ENCODE peak calls at places on chromosome 16, in six cellular contexts. K, L, T, J, S and O are unnamed samples.

GRCh38 chr16:85912271-85912974 is 13.5 kb downstream of the IRF8 start:
- DNase-seq in S (no peak), L (peak; percentile 70), J (no peak), T (peak; percentile 36), K (peak; percentile 51), O (no peak)

GRCh38 chr16:70695351-70696070 is 9.7 kb upstream of the MTSS2 start:
- DNase-seq in J (no peak), T (no peak), S (no peak), K (no peak), L (peak; percentile 49), O (no peak)

GRCh38 chr16:10168258-10168657 is 14.0 kb downstream of the GRIN2A start:
- DNase-seq in K (no peak), T (no peak), L (peak; percentile 71), S (peak; percentile 51), J (no peak), O (no peak)

GRCh38 chr16:72502654-72503005 is 330.7 kb upstream of the PMFBP1 start:
- DNase-seq in S (no peak), T (no peak), J (no peak), L (no peak), K (no peak), O (no peak)

GRCh38 chr16:10889880-10890279 is 12.9 kb downstream of the CIITA start:
- DNase-seq in J (no peak), K (no peak), L (no peak), T (no peak), S (no peak), O (no peak)

GRCh38 chr16:73433493-73434307 is 385.8 kb upstream of the ZFHX3 start:
- DNase-seq in K (no peak), L (no peak), J (no peak), S (no peak), T (no peak), O (no peak)

GRCh38 chr16:5670198-5670597 is 572.6 kb upstream of the EEF2KMT start:
- DNase-seq in L (no peak), J (no peak), T (no peak), K (no peak), S (no peak), O (no peak)

GRCh38 chr16:77059441-77059840 is 131.5 kb upstream of the MON1B start:
- DNase-seq in S (no peak), T (no peak), J (no peak), K (no peak), L (no peak), O (no peak)

GRCh38 chr16:31474778-31475738 is 3.1 kb downstream of the TGFB1I1 start:
- DNase-seq in L (no peak), S (no peak), J (no peak), T (no peak), K (no peak), O (no peak)

GRCh38 chr16:15951852-15952251 is 2.4 kb downstream of the ABCC1 start:
- DNase-seq in L (no peak), S (no peak), J (no peak), K (no peak), T (no peak), O (no peak)

GRCh38 chr16:88957456-88957767 is 19.6 kb downstream of the CBFA2T3 start:
- DNase-seq in J (no peak), T (no peak), L (no peak), S (no peak), K (no peak), O (no peak)

GRCh38 chr16:13554020-13554419 is 365.9 kb upstream of the ERCC4 start:
- DNase-seq in T (no peak), L (no peak), K (no peak), S (no peak), J (no peak), O (no peak)

GRCh38 chr16:4846503-4846900 is 586 bp downstream of the GLYR1 start:
- DNase-seq in L (peak; percentile 56), S (peak; percentile 62), K (peak; percentile 47), J (no peak), T (peak; percentile 55), O (no peak)

GRCh38 chr16:28836761-28837064 is 9.4 kb downstream of the TUFM start:
- DNase-seq in S (no peak), L (no peak), T (no peak), J (no peak), K (no peak), O (no peak)

GRCh38 chr16:57023541-57024249 is 34.3 kb downstream of the NLRC5 start:
- DNase-seq in K (no peak), L (no peak), S (no peak), J (peak; percentile 42), T (no peak), O (no peak)

GRCh38 chr16:17370233-17371013 is 100.3 kb downstream of the XYLT1 start:
- DNase-seq in J (no peak), K (no peak), S (peak; percentile 41), T (peak; percentile 69), L (peak; percentile 49), O (no peak)

GRCh38 chr16:27417047-27417671 is 15.2 kb downstream of the IL21R start:
- DNase-seq in L (no peak), J (no peak), K (no peak), T (no peak), S (no peak), O (no peak)

GRCh38 chr16:86772231-86772510 is 193.8 kb downstream of the FOXL1 start:
- DNase-seq in J (no peak), L (peak; percentile 61), K (no peak), T (peak; percentile 42), S (peak; percentile 54), O (no peak)

GRCh38 chr16:23125277-23125676 is 24.0 kb downstream of the USP31 start:
- DNase-seq in L (no peak), J (no peak), S (no peak), T (no peak), K (no peak), O (no peak)

GRCh38 chr16:23280483-23280967 is 21.6 kb upstream of the SCNN1B start:
- DNase-seq in L (no peak), T (no peak), K (no peak), S (no peak), J (no peak), O (no peak)

GRCh38 chr16:7513429-7513828 is 180.8 kb downstream of the RBFOX1 start:
- DNase-seq in L (no peak), T (no peak), S (no peak), J (no peak), K (no peak), O (no peak)

GRCh38 chr16:86714166-86714565 is 135.8 kb downstream of the FOXL1 start:
- DNase-seq in K (no peak), L (no peak), T (peak; percentile 37), J (no peak), S (peak; percentile 17), O (no peak)

GRCh38 chr16:5479925-5480324 is 382.3 kb upstream of the EEF2KMT start:
- DNase-seq in T (no peak), S (no peak), J (no peak), K (no peak), L (no peak), O (no peak)

GRCh38 chr16:86286991-86287640 is 223.2 kb upstream of the FOXF1 start:
- DNase-seq in K (no peak), S (no peak), T (no peak), J (no peak), L (no peak), O (no peak)

GRCh38 chr16:84340305-84341040 is 27.9 kb upstream of the ATP2C2 start:
- DNase-seq in K (peak; percentile 44), S (no peak), T (no peak), L (no peak), J (no peak), O (no peak)

GRCh38 chr16:11200523-11201063 is 55.4 kb downstream of the SOCS1 start:
- DNase-seq in K (no peak), J (no peak), T (no peak), S (no peak), L (peak; percentile 22), O (no peak)

GRCh38 chr16:86101912-86102187 is 202.9 kb downstream of the IRF8 start:
- DNase-seq in T (no peak), K (no peak), L (no peak), S (no peak), J (no peak), O (no peak)

GRCh38 chr16:89257757-89258465 is 40.4 kb downstream of the ZNF778 start:
- DNase-seq in K (no peak), L (no peak), J (no peak), S (no peak), T (no peak), O (no peak)

GRCh38 chr16:57013268-57013667 is 23.9 kb downstream of the NLRC5 start:
- DNase-seq in J (no peak), T (peak; percentile 71), L (peak; percentile 67), K (no peak), S (peak; percentile 46), O (no peak)

GRCh38 chr16:56848056-56848936 is 16.7 kb upstream of the SLC12A3 start:
- DNase-seq in J (no peak), K (no peak), S (peak; percentile 69), L (peak; percentile 75), T (peak; percentile 79), O (peak; percentile 15)

GRCh38 chr16:19307587-19308241 is 22.2 kb downstream of the CLEC19A start:
- DNase-seq in K (no peak), L (no peak), S (no peak), T (no peak), J (no peak), O (no peak)

GRCh38 chr16:48393843-48394703 is 8.9 kb upstream of the SIAH1 start:
- DNase-seq in S (peak; percentile 81), J (no peak), K (peak; percentile 70), L (peak; percentile 85), T (peak; percentile 88), O (no peak)

GRCh38 chr16:27073733-27074132 is 7.0 kb downstream of the C16orf82 start:
- DNase-seq in L (no peak), J (no peak), S (no peak), T (no peak), K (no peak), O (no peak)

GRCh38 chr16:7211781-7212180 is 120.9 kb upstream of the RBFOX1 start:
- DNase-seq in S (no peak), J (no peak), T (no peak), K (no peak), L (no peak), O (no peak)